ENCODE peak calls at places on chromosome 3, in nine cellular contexts. One of them, this sample, is unnamed. For H3K4me1 and H3K27me3, the result is how much of the 10 kb centered on the place peaks cover.

GRCh38 chr3:52742418-52743041 is 28.2 kb downstream of the NEK4 start:
- DNase-seq in sigmoid colon: no peak
- DNase-seq in prostate gland: no peak
- DNase-seq in CD8-positive, alpha-beta T cell: no peak
- DNase-seq in upper lobe of right lung: no peak
- DNase-seq in neuronal stem cell: no peak
- DNase-seq in MM.1S: peak
- DNase-seq in ovary: no peak
- DNase-seq in tibial nerve: peak
- DNase-seq in this sample: no peak

GRCh38 chr3:194682651-194683310 is 2.9 kb upstream of the FAM43A start:
- DNase-seq in sigmoid colon: peak
- DNase-seq in prostate gland: peak
- DNase-seq in CD8-positive, alpha-beta T cell: peak
- DNase-seq in upper lobe of right lung: peak
- DNase-seq in neuronal stem cell: peak
- DNase-seq in MM.1S: peak
- DNase-seq in ovary: peak
- DNase-seq in tibial nerve: peak
- DNase-seq in this sample: peak

GRCh38 chr3:145902166-145902565 is 258.8 kb downstream of the PLOD2 start:
- DNase-seq in sigmoid colon: no peak
- DNase-seq in prostate gland: no peak
- DNase-seq in CD8-positive, alpha-beta T cell: no peak
- DNase-seq in upper lobe of right lung: no peak
- DNase-seq in neuronal stem cell: no peak
- DNase-seq in MM.1S: no peak
- DNase-seq in ovary: no peak
- DNase-seq in tibial nerve: no peak
- DNase-seq in this sample: no peak

GRCh38 chr3:69290430-69290829 is 95.5 kb downstream of the FRMD4B start:
- DNase-seq in sigmoid colon: no peak
- DNase-seq in prostate gland: no peak
- DNase-seq in CD8-positive, alpha-beta T cell: no peak
- DNase-seq in upper lobe of right lung: no peak
- DNase-seq in neuronal stem cell: no peak
- DNase-seq in MM.1S: no peak
- DNase-seq in ovary: no peak
- DNase-seq in tibial nerve: no peak
- DNase-seq in this sample: no peak

GRCh38 chr3:48804930-48805329 is 42.7 kb downstream of the PRKAR2A start:
- DNase-seq in sigmoid colon: no peak
- DNase-seq in prostate gland: no peak
- DNase-seq in CD8-positive, alpha-beta T cell: no peak
- DNase-seq in upper lobe of right lung: no peak
- DNase-seq in neuronal stem cell: no peak
- DNase-seq in MM.1S: no peak
- DNase-seq in ovary: no peak
- DNase-seq in tibial nerve: no peak
- DNase-seq in this sample: no peak

GRCh38 chr3:23129817-23130216 is 73.3 kb upstream of the UBE2E2 start:
- DNase-seq in sigmoid colon: no peak
- DNase-seq in prostate gland: peak
- DNase-seq in CD8-positive, alpha-beta T cell: no peak
- DNase-seq in upper lobe of right lung: no peak
- DNase-seq in neuronal stem cell: no peak
- DNase-seq in MM.1S: peak
- DNase-seq in ovary: no peak
- DNase-seq in tibial nerve: no peak
- DNase-seq in this sample: no peak

GRCh38 chr3:24034464-24034863 is 89.4 kb downstream of the NR1D2 start:
- DNase-seq in sigmoid colon: no peak
- DNase-seq in prostate gland: no peak
- DNase-seq in CD8-positive, alpha-beta T cell: no peak
- DNase-seq in upper lobe of right lung: no peak
- DNase-seq in neuronal stem cell: no peak
- DNase-seq in MM.1S: no peak
- DNase-seq in ovary: no peak
- DNase-seq in tibial nerve: no peak
- DNase-seq in this sample: no peak

GRCh38 chr3:140432176-140432753 is 245.6 kb upstream of the TRIM42 start:
- DNase-seq in sigmoid colon: no peak
- DNase-seq in prostate gland: no peak
- DNase-seq in CD8-positive, alpha-beta T cell: no peak
- DNase-seq in upper lobe of right lung: no peak
- DNase-seq in neuronal stem cell: no peak
- DNase-seq in MM.1S: no peak
- DNase-seq in ovary: peak
- DNase-seq in tibial nerve: no peak
- DNase-seq in this sample: no peak

GRCh38 chr3:192128922-192129321 is 598.4 kb downstream of the FGF12 start:
- DNase-seq in sigmoid colon: no peak
- DNase-seq in prostate gland: no peak
- DNase-seq in CD8-positive, alpha-beta T cell: no peak
- DNase-seq in upper lobe of right lung: no peak
- DNase-seq in neuronal stem cell: no peak
- DNase-seq in MM.1S: no peak
- DNase-seq in ovary: no peak
- DNase-seq in tibial nerve: no peak
- DNase-seq in this sample: no peak

GRCh38 chr3:48565591-48566400 is 2.2 kb upstream of the UCN2 start:
- DNase-seq in sigmoid colon: no peak
- DNase-seq in prostate gland: no peak
- DNase-seq in CD8-positive, alpha-beta T cell: no peak
- DNase-seq in upper lobe of right lung: no peak
- DNase-seq in neuronal stem cell: no peak
- DNase-seq in MM.1S: no peak
- DNase-seq in ovary: no peak
- DNase-seq in tibial nerve: no peak
- DNase-seq in this sample: no peak

GRCh38 chr3:32239638-32240550 is 1.4 kb downstream of the CMTM8 start:
- DNase-seq in sigmoid colon: no peak
- DNase-seq in prostate gland: peak
- DNase-seq in CD8-positive, alpha-beta T cell: peak
- DNase-seq in upper lobe of right lung: no peak
- DNase-seq in neuronal stem cell: peak
- DNase-seq in MM.1S: peak
- DNase-seq in ovary: no peak
- DNase-seq in tibial nerve: no peak
- DNase-seq in this sample: no peak

GRCh38 chr3:169308654-169309325 is 354.7 kb downstream of the MECOM start:
- DNase-seq in sigmoid colon: no peak
- DNase-seq in prostate gland: no peak
- DNase-seq in CD8-positive, alpha-beta T cell: no peak
- DNase-seq in upper lobe of right lung: no peak
- DNase-seq in neuronal stem cell: no peak
- DNase-seq in MM.1S: no peak
- DNase-seq in ovary: no peak
- DNase-seq in tibial nerve: no peak
- DNase-seq in this sample: no peak

GRCh38 chr3:78148986-78149717 is 1109.3 kb downstream of the ROBO2 start:
- DNase-seq in sigmoid colon: no peak
- DNase-seq in prostate gland: no peak
- DNase-seq in CD8-positive, alpha-beta T cell: no peak
- DNase-seq in upper lobe of right lung: no peak
- DNase-seq in neuronal stem cell: no peak
- DNase-seq in MM.1S: no peak
- DNase-seq in ovary: no peak
- DNase-seq in tibial nerve: no peak
- DNase-seq in this sample: no peak

GRCh38 chr3:159830523-159831151 is 158.0 kb upstream of the IL12A start:
- DNase-seq in sigmoid colon: no peak
- DNase-seq in prostate gland: no peak
- DNase-seq in CD8-positive, alpha-beta T cell: no peak
- DNase-seq in upper lobe of right lung: no peak
- DNase-seq in neuronal stem cell: no peak
- DNase-seq in MM.1S: no peak
- DNase-seq in ovary: no peak
- DNase-seq in tibial nerve: no peak
- DNase-seq in this sample: no peak

GRCh38 chr3:136869282-136869681 is 7.3 kb downstream of the NCK1 start:
- DNase-seq in sigmoid colon: no peak
- DNase-seq in prostate gland: no peak
- DNase-seq in CD8-positive, alpha-beta T cell: no peak
- DNase-seq in upper lobe of right lung: no peak
- DNase-seq in neuronal stem cell: no peak
- DNase-seq in MM.1S: no peak
- DNase-seq in ovary: no peak
- DNase-seq in tibial nerve: no peak
- DNase-seq in this sample: no peak

GRCh38 chr3:22129101-22129500 is 378.1 kb upstream of the ZNF385D start:
- DNase-seq in sigmoid colon: no peak
- DNase-seq in prostate gland: no peak
- DNase-seq in CD8-positive, alpha-beta T cell: no peak
- DNase-seq in upper lobe of right lung: no peak
- DNase-seq in neuronal stem cell: no peak
- DNase-seq in MM.1S: no peak
- DNase-seq in ovary: no peak
- DNase-seq in tibial nerve: no peak
- DNase-seq in this sample: no peak

GRCh38 chr3:197501879-197502620 is 53.7 kb downstream of the BDH1 start:
- DNase-seq in sigmoid colon: no peak
- DNase-seq in prostate gland: no peak
- DNase-seq in CD8-positive, alpha-beta T cell: no peak
- DNase-seq in upper lobe of right lung: peak
- DNase-seq in neuronal stem cell: peak
- DNase-seq in MM.1S: peak
- DNase-seq in ovary: no peak
- DNase-seq in tibial nerve: no peak
- DNase-seq in this sample: peak

GRCh38 chr3:197498499-197499241 is 57.1 kb downstream of the BDH1 start:
- DNase-seq in sigmoid colon: no peak
- DNase-seq in prostate gland: no peak
- DNase-seq in CD8-positive, alpha-beta T cell: no peak
- DNase-seq in upper lobe of right lung: no peak
- DNase-seq in neuronal stem cell: no peak
- DNase-seq in MM.1S: no peak
- DNase-seq in ovary: no peak
- DNase-seq in tibial nerve: no peak
- DNase-seq in this sample: no peak

GRCh38 chr3:197501496-197501878 is 54.3 kb downstream of the BDH1 start:
- DNase-seq in sigmoid colon: no peak
- DNase-seq in prostate gland: no peak
- DNase-seq in CD8-positive, alpha-beta T cell: no peak
- DNase-seq in upper lobe of right lung: no peak
- DNase-seq in neuronal stem cell: no peak
- DNase-seq in MM.1S: no peak
- DNase-seq in ovary: no peak
- DNase-seq in tibial nerve: no peak
- DNase-seq in this sample: no peak

GRCh38 chr3:197500812-197501211 is 55.0 kb downstream of the BDH1 start:
- DNase-seq in sigmoid colon: no peak
- DNase-seq in prostate gland: no peak
- DNase-seq in CD8-positive, alpha-beta T cell: no peak
- DNase-seq in upper lobe of right lung: no peak
- DNase-seq in neuronal stem cell: no peak
- DNase-seq in MM.1S: no peak
- DNase-seq in ovary: no peak
- DNase-seq in tibial nerve: no peak
- DNase-seq in this sample: no peak

DNA sequence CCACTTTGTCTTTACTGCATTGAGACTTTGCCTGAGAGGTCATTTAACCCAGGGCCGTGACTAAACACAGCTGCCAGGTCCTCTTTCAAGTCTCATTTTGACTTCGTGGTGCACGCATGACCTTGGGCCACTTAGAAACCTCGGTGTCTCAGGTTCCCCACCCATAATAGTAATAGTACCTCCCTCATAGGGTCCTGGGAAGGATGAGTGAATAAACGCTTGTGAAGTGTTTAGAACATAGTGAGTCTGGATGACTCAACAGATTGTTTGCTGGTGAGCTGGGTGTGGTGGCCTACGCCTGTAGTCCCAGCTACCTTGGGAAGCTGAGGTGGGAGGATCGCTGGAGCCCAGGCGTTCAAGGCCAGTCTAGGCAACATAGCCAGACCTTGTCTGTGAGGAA is 56.3 kb downstream of the BDH1 start:
- DNase-seq in sigmoid colon: no peak
- DNase-seq in prostate gland: no peak
- DNase-seq in CD8-positive, alpha-beta T cell: no peak
- DNase-seq in upper lobe of right lung: no peak
- DNase-seq in neuronal stem cell: no peak
- DNase-seq in MM.1S: no peak
- DNase-seq in ovary: no peak
- DNase-seq in tibial nerve: no peak
- DNase-seq in this sample: no peak
- H3K4me1 ChIP-seq in sigmoid colon: under half
- H3K4me1 ChIP-seq in prostate gland: under half
- H3K4me1 ChIP-seq in CD8-positive, alpha-beta T cell: under half
- H3K4me1 ChIP-seq in upper lobe of right lung: under half
- H3K4me1 ChIP-seq in neuronal stem cell: under half
- H3K4me1 ChIP-seq in MM.1S: under half
- H3K4me1 ChIP-seq in ovary: under half
- H3K4me1 ChIP-seq in tibial nerve: under half
- H3K4me1 ChIP-seq in this sample: under half

GRCh38 chr3:2097641-2098191 is 950 bp upstream of the CNTN4 start:
- DNase-seq in sigmoid colon: no peak
- DNase-seq in prostate gland: no peak
- DNase-seq in CD8-positive, alpha-beta T cell: no peak
- DNase-seq in upper lobe of right lung: no peak
- DNase-seq in neuronal stem cell: no peak
- DNase-seq in MM.1S: no peak
- DNase-seq in ovary: no peak
- DNase-seq in tibial nerve: no peak
- DNase-seq in this sample: no peak
- H3K27ac ChIP-seq in sigmoid colon: peak
- H3K27ac ChIP-seq in prostate gland: no peak
- H3K27ac ChIP-seq in CD8-positive, alpha-beta T cell: no peak
- H3K27ac ChIP-seq in upper lobe of right lung: no peak
- H3K27ac ChIP-seq in neuronal stem cell: no peak
- H3K27ac ChIP-seq in MM.1S: no peak
- H3K27ac ChIP-seq in ovary: no peak
- H3K27ac ChIP-seq in tibial nerve: no peak
- H3K27ac ChIP-seq in this sample: no peak

GRCh38 chr3:25372167-25372566 is 55.9 kb upstream of the RARB start:
- DNase-seq in sigmoid colon: no peak
- DNase-seq in prostate gland: no peak
- DNase-seq in CD8-positive, alpha-beta T cell: no peak
- DNase-seq in upper lobe of right lung: no peak
- DNase-seq in neuronal stem cell: no peak
- DNase-seq in MM.1S: no peak
- DNase-seq in ovary: no peak
- DNase-seq in tibial nerve: peak
- DNase-seq in this sample: no peak
- H3K27me3 ChIP-seq in sigmoid colon: under half
- H3K27me3 ChIP-seq in prostate gland: under half
- H3K27me3 ChIP-seq in CD8-positive, alpha-beta T cell: under half
- H3K27me3 ChIP-seq in upper lobe of right lung: under half
- H3K27me3 ChIP-seq in neuronal stem cell: under half
- H3K27me3 ChIP-seq in MM.1S: under half
- H3K27me3 ChIP-seq in ovary: under half
- H3K27me3 ChIP-seq in tibial nerve: under half
- H3K27me3 ChIP-seq in this sample: under half

DNA sequence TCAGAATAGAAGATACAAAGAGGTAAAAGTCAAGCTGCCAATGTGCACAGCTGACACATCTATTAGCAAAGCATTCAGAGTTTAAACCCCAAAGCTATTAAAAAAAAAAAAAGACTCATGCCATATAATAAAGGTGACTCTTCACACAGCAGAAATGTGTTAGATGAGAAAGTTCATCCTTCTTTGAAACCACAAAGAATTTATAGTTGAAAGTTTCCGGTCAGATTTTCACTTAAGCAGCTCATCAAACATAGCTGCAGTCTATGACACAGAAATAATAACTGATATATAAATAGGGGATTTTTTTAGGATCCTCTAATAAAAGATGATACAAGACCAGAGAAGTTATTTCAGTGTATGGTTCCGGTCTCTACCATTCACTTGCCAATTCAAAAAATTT is 76.6 kb downstream of the WWTR1 start:
- DNase-seq in sigmoid colon: no peak
- DNase-seq in prostate gland: no peak
- DNase-seq in CD8-positive, alpha-beta T cell: no peak
- DNase-seq in upper lobe of right lung: no peak
- DNase-seq in neuronal stem cell: no peak
- DNase-seq in MM.1S: peak
- DNase-seq in ovary: no peak
- DNase-seq in tibial nerve: no peak
- DNase-seq in this sample: no peak
- H3K4me1 ChIP-seq in sigmoid colon: half or more
- H3K4me1 ChIP-seq in prostate gland: under half
- H3K4me1 ChIP-seq in CD8-positive, alpha-beta T cell: under half
- H3K4me1 ChIP-seq in upper lobe of right lung: half or more
- H3K4me1 ChIP-seq in neuronal stem cell: under half
- H3K4me1 ChIP-seq in MM.1S: under half
- H3K4me1 ChIP-seq in ovary: under half
- H3K4me1 ChIP-seq in tibial nerve: under half
- H3K4me1 ChIP-seq in this sample: under half